ENCODE peak calls at places on chromosomes 1 and 21, in ten cellular contexts. H is NT2/D1; D is astrocyte of the spinal cord; G is mammary epithelial cell; A is iPS DF 6.9; W is stimulated activated CD8-positive, alpha-beta memory T cell treated with anti-CD3 and anti-CD28 coated beads, Interleukin-7, amount 100 ng/mL, for 4 hours; S is HS-27A; M is BE2C; J is left cardiac atrium; T is LHCN-M2. R is an unnamed sample.

GRCh38 chr1:22018583-22019559 is 17.4 kb downstream of the CELA3A start:
- DNase-seq in H (no peak), D (peak), G (peak), A (no peak), W (peak), S (peak), M (peak), J (peak), T (peak), R (peak)

GRCh38 chr1:116255933-116256649 is 117.0 kb upstream of the ATP1A1 start:
- DNase-seq in H (no peak), D (no peak), G (no peak), A (no peak), W (no peak), S (no peak), M (no peak), J (no peak), T (peak), R (no peak)

GRCh38 chr21:43333301-43334062 is 93.4 kb downstream of the SIK1 start:
- DNase-seq in H (peak), D (peak), G (peak), A (no peak), W (no peak), S (peak), M (no peak), J (peak), T (peak), R (peak)

GRCh38 chr1:22747021-22747734 is 36.5 kb downstream of the EPHB2 start:
- DNase-seq in H (no peak), D (peak), G (peak), A (no peak), W (no peak), S (peak), M (no peak), J (no peak), T (peak), R (no peak)

GRCh38 chr1:47852006-47852686 is 145.0 kb downstream of the TRABD2B start:
- DNase-seq in H (no peak), D (no peak), G (no peak), A (no peak), W (no peak), S (no peak), M (no peak), J (no peak), T (no peak), R (no peak)

GRCh38 chr1:201261771-201262547 is 21.3 kb upstream of the PKP1 start:
- DNase-seq in H (no peak), D (no peak), G (peak), A (no peak), W (no peak), S (no peak), M (no peak), J (no peak), T (no peak), R (no peak)

GRCh38 chr21:25457411-25457810 is 149.9 kb downstream of the MRPL39 start:
- DNase-seq in H (no peak), D (peak), G (peak), A (no peak), W (no peak), S (no peak), M (no peak), J (no peak), T (peak), R (no peak)

GRCh38 chr1:74731399-74732052 is 1.3 kb downstream of the CRYZ start:
- DNase-seq in H (no peak), D (no peak), G (no peak), A (no peak), W (no peak), S (no peak), M (no peak), J (no peak), T (peak), R (no peak)

GRCh38 chr1:156160744-156161181 is 7.4 kb downstream of the SEMA4A start:
- DNase-seq in H (peak), D (peak), G (no peak), A (no peak), W (peak), S (no peak), M (peak), J (peak), T (peak), R (peak)

GRCh38 chr1:241637604-241638003 is 2.6 kb downstream of the CHML start:
- DNase-seq in H (no peak), D (no peak), G (peak), A (no peak), W (no peak), S (no peak), M (no peak), J (no peak), T (no peak), R (no peak)

GRCh38 chr1:178192686-178193085 is 98.8 kb downstream of the RASAL2 start:
- DNase-seq in H (no peak), D (peak), G (peak), A (no peak), W (no peak), S (peak), M (no peak), J (peak), T (peak), R (peak)

R was measured in right cardiac atrium.